ENCODE peak calls at places on chromosome 9, in seven cellular contexts. One of them, this sample, is unnamed.
A peak's percentile ranks its signal among the peaks of the same experiment; 100 is the strongest.

GRCh38 chr9:37369671-37370070 is 52.8 kb upstream of the GRHPR start:
- DNase-seq in CD8-positive, alpha-beta memory T cell: no peak
- DNase-seq in activated CD4-positive, CD25-positive, alpha-beta regulatory T cell treated with anti-CD3 and anti-CD28 coated beads, Interleukin-2, amount 50 U/mL, for 16 hours: no peak
- DNase-seq in stimulated activated CD8-positive, alpha-beta memory T cell treated with anti-CD3 and anti-CD28 coated beads, Interleukin-15, amount 100 ng/mL, for 24 hours: no peak
- DNase-seq in NCI-H2081: no peak
- DNase-seq in adrenal gland: no peak
- DNase-seq in chondrocyte: no peak
- DNase-seq in this sample: no peak

GRCh38 chr9:20312732-20313131 is 309.6 kb downstream of the MLLT3 start:
- DNase-seq in adrenal gland: no peak
- DNase-seq in chondrocyte: no peak
- DNase-seq in CD8-positive, alpha-beta memory T cell: no peak
- DNase-seq in stimulated activated CD8-positive, alpha-beta memory T cell treated with anti-CD3 and anti-CD28 coated beads, Interleukin-15, amount 100 ng/mL, for 24 hours: no peak
- DNase-seq in activated CD4-positive, CD25-positive, alpha-beta regulatory T cell treated with anti-CD3 and anti-CD28 coated beads, Interleukin-2, amount 50 U/mL, for 16 hours: no peak
- DNase-seq in NCI-H2081: no peak
- DNase-seq in this sample: no peak

GRCh38 chr9:93091453-93092081 is 4.5 kb upstream of the CARD19 start:
- DNase-seq in CD8-positive, alpha-beta memory T cell: peak; percentile 55
- DNase-seq in stimulated activated CD8-positive, alpha-beta memory T cell treated with anti-CD3 and anti-CD28 coated beads, Interleukin-15, amount 100 ng/mL, for 24 hours: no peak
- DNase-seq in chondrocyte: peak; percentile 33
- DNase-seq in NCI-H2081: no peak
- DNase-seq in activated CD4-positive, CD25-positive, alpha-beta regulatory T cell treated with anti-CD3 and anti-CD28 coated beads, Interleukin-2, amount 50 U/mL, for 16 hours: no peak
- DNase-seq in adrenal gland: peak; percentile 75
- DNase-seq in this sample: no peak

GRCh38 chr9:72703574-72703973 is 182.2 kb downstream of the TMC1 start:
- DNase-seq in CD8-positive, alpha-beta memory T cell: no peak
- DNase-seq in activated CD4-positive, CD25-positive, alpha-beta regulatory T cell treated with anti-CD3 and anti-CD28 coated beads, Interleukin-2, amount 50 U/mL, for 16 hours: no peak
- DNase-seq in chondrocyte: no peak
- DNase-seq in adrenal gland: no peak
- DNase-seq in NCI-H2081: no peak
- DNase-seq in stimulated activated CD8-positive, alpha-beta memory T cell treated with anti-CD3 and anti-CD28 coated beads, Interleukin-15, amount 100 ng/mL, for 24 hours: no peak
- DNase-seq in this sample: no peak

GRCh38 chr9:130770679-130771442 is 64.2 kb upstream of the ABL1 start:
- DNase-seq in chondrocyte: no peak
- DNase-seq in activated CD4-positive, CD25-positive, alpha-beta regulatory T cell treated with anti-CD3 and anti-CD28 coated beads, Interleukin-2, amount 50 U/mL, for 16 hours: no peak
- DNase-seq in CD8-positive, alpha-beta memory T cell: no peak
- DNase-seq in stimulated activated CD8-positive, alpha-beta memory T cell treated with anti-CD3 and anti-CD28 coated beads, Interleukin-15, amount 100 ng/mL, for 24 hours: no peak
- DNase-seq in NCI-H2081: peak; percentile 61
- DNase-seq in adrenal gland: no peak
- DNase-seq in this sample: no peak

GRCh38 chr9:79360387-79361347 is 211.1 kb upstream of the TLE4 start:
- DNase-seq in CD8-positive, alpha-beta memory T cell: no peak
- DNase-seq in chondrocyte: no peak
- DNase-seq in stimulated activated CD8-positive, alpha-beta memory T cell treated with anti-CD3 and anti-CD28 coated beads, Interleukin-15, amount 100 ng/mL, for 24 hours: no peak
- DNase-seq in activated CD4-positive, CD25-positive, alpha-beta regulatory T cell treated with anti-CD3 and anti-CD28 coated beads, Interleukin-2, amount 50 U/mL, for 16 hours: no peak
- DNase-seq in NCI-H2081: peak; percentile 70
- DNase-seq in adrenal gland: no peak
- DNase-seq in this sample: no peak

GRCh38 chr9:134295101-134295745 is 31.0 kb upstream of the RXRA start:
- DNase-seq in CD8-positive, alpha-beta memory T cell: no peak
- DNase-seq in activated CD4-positive, CD25-positive, alpha-beta regulatory T cell treated with anti-CD3 and anti-CD28 coated beads, Interleukin-2, amount 50 U/mL, for 16 hours: no peak
- DNase-seq in stimulated activated CD8-positive, alpha-beta memory T cell treated with anti-CD3 and anti-CD28 coated beads, Interleukin-15, amount 100 ng/mL, for 24 hours: no peak
- DNase-seq in adrenal gland: no peak
- DNase-seq in chondrocyte: peak; percentile 93
- DNase-seq in NCI-H2081: no peak
- DNase-seq in this sample: no peak

GRCh38 chr9:117247271-117247670 is 167.6 kb downstream of the ASTN2 start:
- DNase-seq in adrenal gland: no peak
- DNase-seq in NCI-H2081: peak; percentile 18
- DNase-seq in CD8-positive, alpha-beta memory T cell: no peak
- DNase-seq in activated CD4-positive, CD25-positive, alpha-beta regulatory T cell treated with anti-CD3 and anti-CD28 coated beads, Interleukin-2, amount 50 U/mL, for 16 hours: no peak
- DNase-seq in stimulated activated CD8-positive, alpha-beta memory T cell treated with anti-CD3 and anti-CD28 coated beads, Interleukin-15, amount 100 ng/mL, for 24 hours: no peak
- DNase-seq in chondrocyte: no peak
- DNase-seq in this sample: no peak

GRCh38 chr9:79674052-79674777 is 102.5 kb downstream of the TLE4 start:
- DNase-seq in chondrocyte: no peak
- DNase-seq in NCI-H2081: no peak
- DNase-seq in adrenal gland: no peak
- DNase-seq in activated CD4-positive, CD25-positive, alpha-beta regulatory T cell treated with anti-CD3 and anti-CD28 coated beads, Interleukin-2, amount 50 U/mL, for 16 hours: no peak
- DNase-seq in CD8-positive, alpha-beta memory T cell: no peak
- DNase-seq in stimulated activated CD8-positive, alpha-beta memory T cell treated with anti-CD3 and anti-CD28 coated beads, Interleukin-15, amount 100 ng/mL, for 24 hours: no peak
- DNase-seq in this sample: no peak

GRCh38 chr9:131366745-131367401 is 27.0 kb upstream of the PRRC2B start:
- DNase-seq in NCI-H2081: no peak
- DNase-seq in CD8-positive, alpha-beta memory T cell: no peak
- DNase-seq in adrenal gland: no peak
- DNase-seq in stimulated activated CD8-positive, alpha-beta memory T cell treated with anti-CD3 and anti-CD28 coated beads, Interleukin-15, amount 100 ng/mL, for 24 hours: no peak
- DNase-seq in activated CD4-positive, CD25-positive, alpha-beta regulatory T cell treated with anti-CD3 and anti-CD28 coated beads, Interleukin-2, amount 50 U/mL, for 16 hours: no peak
- DNase-seq in chondrocyte: no peak
- DNase-seq in this sample: no peak

GRCh38 chr9:137612741-137613142 is 6.1 kb upstream of the EHMT1 start:
- DNase-seq in CD8-positive, alpha-beta memory T cell: no peak
- DNase-seq in stimulated activated CD8-positive, alpha-beta memory T cell treated with anti-CD3 and anti-CD28 coated beads, Interleukin-15, amount 100 ng/mL, for 24 hours: no peak
- DNase-seq in activated CD4-positive, CD25-positive, alpha-beta regulatory T cell treated with anti-CD3 and anti-CD28 coated beads, Interleukin-2, amount 50 U/mL, for 16 hours: no peak
- DNase-seq in NCI-H2081: no peak
- DNase-seq in adrenal gland: no peak
- DNase-seq in chondrocyte: no peak
- DNase-seq in this sample: no peak

GRCh38 chr9:87267251-87267679 is 230.4 kb upstream of the DAPK1 start:
- DNase-seq in NCI-H2081: no peak
- DNase-seq in stimulated activated CD8-positive, alpha-beta memory T cell treated with anti-CD3 and anti-CD28 coated beads, Interleukin-15, amount 100 ng/mL, for 24 hours: no peak
- DNase-seq in activated CD4-positive, CD25-positive, alpha-beta regulatory T cell treated with anti-CD3 and anti-CD28 coated beads, Interleukin-2, amount 50 U/mL, for 16 hours: no peak
- DNase-seq in CD8-positive, alpha-beta memory T cell: no peak
- DNase-seq in adrenal gland: no peak
- DNase-seq in chondrocyte: no peak
- DNase-seq in this sample: no peak

GRCh38 chr9:14350766-14351165 is 36.8 kb upstream of the NFIB start:
- DNase-seq in chondrocyte: no peak
- DNase-seq in NCI-H2081: no peak
- DNase-seq in CD8-positive, alpha-beta memory T cell: no peak
- DNase-seq in activated CD4-positive, CD25-positive, alpha-beta regulatory T cell treated with anti-CD3 and anti-CD28 coated beads, Interleukin-2, amount 50 U/mL, for 16 hours: no peak
- DNase-seq in adrenal gland: no peak
- DNase-seq in stimulated activated CD8-positive, alpha-beta memory T cell treated with anti-CD3 and anti-CD28 coated beads, Interleukin-15, amount 100 ng/mL, for 24 hours: no peak
- DNase-seq in this sample: no peak

GRCh38 chr9:25678147-25678666 is at the start of gene TUSC1:
- DNase-seq in stimulated activated CD8-positive, alpha-beta memory T cell treated with anti-CD3 and anti-CD28 coated beads, Interleukin-15, amount 100 ng/mL, for 24 hours: no peak
- DNase-seq in activated CD4-positive, CD25-positive, alpha-beta regulatory T cell treated with anti-CD3 and anti-CD28 coated beads, Interleukin-2, amount 50 U/mL, for 16 hours: no peak
- DNase-seq in NCI-H2081: peak; percentile 97
- DNase-seq in adrenal gland: peak; percentile 92
- DNase-seq in CD8-positive, alpha-beta memory T cell: no peak
- DNase-seq in chondrocyte: no peak
- DNase-seq in this sample: no peak

GRCh38 chr9:111924281-111924680 is 27.7 kb downstream of the UGCG start:
- DNase-seq in stimulated activated CD8-positive, alpha-beta memory T cell treated with anti-CD3 and anti-CD28 coated beads, Interleukin-15, amount 100 ng/mL, for 24 hours: no peak
- DNase-seq in CD8-positive, alpha-beta memory T cell: no peak
- DNase-seq in activated CD4-positive, CD25-positive, alpha-beta regulatory T cell treated with anti-CD3 and anti-CD28 coated beads, Interleukin-2, amount 50 U/mL, for 16 hours: no peak
- DNase-seq in NCI-H2081: no peak
- DNase-seq in adrenal gland: no peak
- DNase-seq in chondrocyte: no peak
- DNase-seq in this sample: no peak

GRCh38 chr9:73149371-73150067 is 2.1 kb upstream of the ANXA1 start:
- DNase-seq in NCI-H2081: peak; percentile 18
- DNase-seq in activated CD4-positive, CD25-positive, alpha-beta regulatory T cell treated with anti-CD3 and anti-CD28 coated beads, Interleukin-2, amount 50 U/mL, for 16 hours: no peak
- DNase-seq in CD8-positive, alpha-beta memory T cell: peak; percentile 49
- DNase-seq in adrenal gland: no peak
- DNase-seq in stimulated activated CD8-positive, alpha-beta memory T cell treated with anti-CD3 and anti-CD28 coated beads, Interleukin-15, amount 100 ng/mL, for 24 hours: no peak
- DNase-seq in chondrocyte: no peak
- DNase-seq in this sample: no peak

GRCh38 chr9:130354378-130354777 is 88.8 kb downstream of the HMCN2 start:
- DNase-seq in activated CD4-positive, CD25-positive, alpha-beta regulatory T cell treated with anti-CD3 and anti-CD28 coated beads, Interleukin-2, amount 50 U/mL, for 16 hours: no peak
- DNase-seq in NCI-H2081: no peak
- DNase-seq in stimulated activated CD8-positive, alpha-beta memory T cell treated with anti-CD3 and anti-CD28 coated beads, Interleukin-15, amount 100 ng/mL, for 24 hours: no peak
- DNase-seq in CD8-positive, alpha-beta memory T cell: no peak
- DNase-seq in adrenal gland: no peak
- DNase-seq in chondrocyte: no peak
- DNase-seq in this sample: no peak

GRCh38 chr9:125137200-125137599 is 6.1 kb downstream of the SCAI start:
- DNase-seq in chondrocyte: no peak
- DNase-seq in CD8-positive, alpha-beta memory T cell: no peak
- DNase-seq in activated CD4-positive, CD25-positive, alpha-beta regulatory T cell treated with anti-CD3 and anti-CD28 coated beads, Interleukin-2, amount 50 U/mL, for 16 hours: no peak
- DNase-seq in stimulated activated CD8-positive, alpha-beta memory T cell treated with anti-CD3 and anti-CD28 coated beads, Interleukin-15, amount 100 ng/mL, for 24 hours: no peak
- DNase-seq in adrenal gland: no peak
- DNase-seq in NCI-H2081: no peak
- DNase-seq in this sample: no peak

GRCh38 chr9:124285903-124286291 is 28.1 kb downstream of the NEK6 start:
- DNase-seq in CD8-positive, alpha-beta memory T cell: peak; percentile 54
- DNase-seq in NCI-H2081: no peak
- DNase-seq in chondrocyte: no peak
- DNase-seq in adrenal gland: peak; percentile 79
- DNase-seq in stimulated activated CD8-positive, alpha-beta memory T cell treated with anti-CD3 and anti-CD28 coated beads, Interleukin-15, amount 100 ng/mL, for 24 hours: peak; percentile 14
- DNase-seq in activated CD4-positive, CD25-positive, alpha-beta regulatory T cell treated with anti-CD3 and anti-CD28 coated beads, Interleukin-2, amount 50 U/mL, for 16 hours: peak; percentile 22
- DNase-seq in this sample: no peak

GRCh38 chr9:110969971-110970381 is 68.3 kb downstream of the LPAR1 start:
- DNase-seq in chondrocyte: no peak
- DNase-seq in adrenal gland: no peak
- DNase-seq in NCI-H2081: no peak
- DNase-seq in activated CD4-positive, CD25-positive, alpha-beta regulatory T cell treated with anti-CD3 and anti-CD28 coated beads, Interleukin-2, amount 50 U/mL, for 16 hours: no peak
- DNase-seq in stimulated activated CD8-positive, alpha-beta memory T cell treated with anti-CD3 and anti-CD28 coated beads, Interleukin-15, amount 100 ng/mL, for 24 hours: no peak
- DNase-seq in CD8-positive, alpha-beta memory T cell: no peak
- DNase-seq in this sample: no peak

GRCh38 chr9:87678650-87679355 is 47.1 kb upstream of the CTSL start:
- DNase-seq in activated CD4-positive, CD25-positive, alpha-beta regulatory T cell treated with anti-CD3 and anti-CD28 coated beads, Interleukin-2, amount 50 U/mL, for 16 hours: no peak
- DNase-seq in adrenal gland: peak; percentile 60
- DNase-seq in CD8-positive, alpha-beta memory T cell: no peak
- DNase-seq in NCI-H2081: peak; percentile 62
- DNase-seq in chondrocyte: no peak
- DNase-seq in stimulated activated CD8-positive, alpha-beta memory T cell treated with anti-CD3 and anti-CD28 coated beads, Interleukin-15, amount 100 ng/mL, for 24 hours: no peak
- DNase-seq in this sample: no peak

GRCh38 chr9:110156902-110157301 is 51.1 kb downstream of the C9orf152 start:
- DNase-seq in activated CD4-positive, CD25-positive, alpha-beta regulatory T cell treated with anti-CD3 and anti-CD28 coated beads, Interleukin-2, amount 50 U/mL, for 16 hours: peak; percentile 1
- DNase-seq in NCI-H2081: no peak
- DNase-seq in adrenal gland: no peak
- DNase-seq in CD8-positive, alpha-beta memory T cell: peak; percentile 46
- DNase-seq in chondrocyte: no peak
- DNase-seq in stimulated activated CD8-positive, alpha-beta memory T cell treated with anti-CD3 and anti-CD28 coated beads, Interleukin-15, amount 100 ng/mL, for 24 hours: no peak
- DNase-seq in this sample: peak; percentile 31

GRCh38 chr9:134505032-134505431 is 136.6 kb upstream of the COL5A1 start:
- DNase-seq in activated CD4-positive, CD25-positive, alpha-beta regulatory T cell treated with anti-CD3 and anti-CD28 coated beads, Interleukin-2, amount 50 U/mL, for 16 hours: no peak
- DNase-seq in adrenal gland: no peak
- DNase-seq in CD8-positive, alpha-beta memory T cell: no peak
- DNase-seq in chondrocyte: no peak
- DNase-seq in stimulated activated CD8-positive, alpha-beta memory T cell treated with anti-CD3 and anti-CD28 coated beads, Interleukin-15, amount 100 ng/mL, for 24 hours: no peak
- DNase-seq in NCI-H2081: no peak
- DNase-seq in this sample: no peak

GRCh38 chr9:121266906-121267650 is 884 bp upstream of the GSN start:
- DNase-seq in NCI-H2081: peak; percentile 11
- DNase-seq in chondrocyte: no peak
- DNase-seq in adrenal gland: no peak
- DNase-seq in CD8-positive, alpha-beta memory T cell: no peak
- DNase-seq in activated CD4-positive, CD25-positive, alpha-beta regulatory T cell treated with anti-CD3 and anti-CD28 coated beads, Interleukin-2, amount 50 U/mL, for 16 hours: no peak
- DNase-seq in stimulated activated CD8-positive, alpha-beta memory T cell treated with anti-CD3 and anti-CD28 coated beads, Interleukin-15, amount 100 ng/mL, for 24 hours: no peak
- DNase-seq in this sample: no peak

GRCh38 chr9:137648396-137648795 is 29.6 kb downstream of the EHMT1 start:
- DNase-seq in CD8-positive, alpha-beta memory T cell: no peak
- DNase-seq in NCI-H2081: no peak
- DNase-seq in stimulated activated CD8-positive, alpha-beta memory T cell treated with anti-CD3 and anti-CD28 coated beads, Interleukin-15, amount 100 ng/mL, for 24 hours: no peak
- DNase-seq in chondrocyte: peak; percentile 3
- DNase-seq in activated CD4-positive, CD25-positive, alpha-beta regulatory T cell treated with anti-CD3 and anti-CD28 coated beads, Interleukin-2, amount 50 U/mL, for 16 hours: no peak
- DNase-seq in adrenal gland: no peak
- DNase-seq in this sample: no peak

GRCh38 chr9:38103340-38103739 is 34.3 kb upstream of the SHB start:
- DNase-seq in adrenal gland: no peak
- DNase-seq in CD8-positive, alpha-beta memory T cell: no peak
- DNase-seq in activated CD4-positive, CD25-positive, alpha-beta regulatory T cell treated with anti-CD3 and anti-CD28 coated beads, Interleukin-2, amount 50 U/mL, for 16 hours: no peak
- DNase-seq in stimulated activated CD8-positive, alpha-beta memory T cell treated with anti-CD3 and anti-CD28 coated beads, Interleukin-15, amount 100 ng/mL, for 24 hours: no peak
- DNase-seq in chondrocyte: no peak
- DNase-seq in NCI-H2081: no peak
- DNase-seq in this sample: no peak

GRCh38 chr9:127877566-127877998 is at the start of gene AK1:
- DNase-seq in stimulated activated CD8-positive, alpha-beta memory T cell treated with anti-CD3 and anti-CD28 coated beads, Interleukin-15, amount 100 ng/mL, for 24 hours: no peak
- DNase-seq in CD8-positive, alpha-beta memory T cell: no peak
- DNase-seq in NCI-H2081: peak; percentile 71
- DNase-seq in activated CD4-positive, CD25-positive, alpha-beta regulatory T cell treated with anti-CD3 and anti-CD28 coated beads, Interleukin-2, amount 50 U/mL, for 16 hours: no peak
- DNase-seq in chondrocyte: no peak
- DNase-seq in adrenal gland: peak; percentile 78
- DNase-seq in this sample: no peak

GRCh38 chr9:96141666-96142065 is 160.3 kb downstream of the HSD17B3 start:
- DNase-seq in adrenal gland: no peak
- DNase-seq in activated CD4-positive, CD25-positive, alpha-beta regulatory T cell treated with anti-CD3 and anti-CD28 coated beads, Interleukin-2, amount 50 U/mL, for 16 hours: no peak
- DNase-seq in NCI-H2081: no peak
- DNase-seq in stimulated activated CD8-positive, alpha-beta memory T cell treated with anti-CD3 and anti-CD28 coated beads, Interleukin-15, amount 100 ng/mL, for 24 hours: no peak
- DNase-seq in CD8-positive, alpha-beta memory T cell: no peak
- DNase-seq in chondrocyte: no peak
- DNase-seq in this sample: peak; percentile 8

GRCh38 chr9:136052433-136052880 is 42.6 kb downstream of the NACC2 start:
- DNase-seq in activated CD4-positive, CD25-positive, alpha-beta regulatory T cell treated with anti-CD3 and anti-CD28 coated beads, Interleukin-2, amount 50 U/mL, for 16 hours: no peak
- DNase-seq in chondrocyte: peak; percentile 93
- DNase-seq in adrenal gland: no peak
- DNase-seq in NCI-H2081: no peak
- DNase-seq in stimulated activated CD8-positive, alpha-beta memory T cell treated with anti-CD3 and anti-CD28 coated beads, Interleukin-15, amount 100 ng/mL, for 24 hours: no peak
- DNase-seq in CD8-positive, alpha-beta memory T cell: no peak
- DNase-seq in this sample: no peak

GRCh38 chr9:129875687-129876395 is 40.6 kb downstream of the USP20 start:
- DNase-seq in activated CD4-positive, CD25-positive, alpha-beta regulatory T cell treated with anti-CD3 and anti-CD28 coated beads, Interleukin-2, amount 50 U/mL, for 16 hours: no peak
- DNase-seq in chondrocyte: no peak
- DNase-seq in CD8-positive, alpha-beta memory T cell: no peak
- DNase-seq in NCI-H2081: no peak
- DNase-seq in stimulated activated CD8-positive, alpha-beta memory T cell treated with anti-CD3 and anti-CD28 coated beads, Interleukin-15, amount 100 ng/mL, for 24 hours: no peak
- DNase-seq in adrenal gland: no peak
- DNase-seq in this sample: no peak

GRCh38 chr9:127796225-127796813 is 6.4 kb upstream of the FPGS start:
- DNase-seq in chondrocyte: no peak
- DNase-seq in adrenal gland: peak; percentile 92
- DNase-seq in activated CD4-positive, CD25-positive, alpha-beta regulatory T cell treated with anti-CD3 and anti-CD28 coated beads, Interleukin-2, amount 50 U/mL, for 16 hours: no peak
- DNase-seq in NCI-H2081: no peak
- DNase-seq in CD8-positive, alpha-beta memory T cell: no peak
- DNase-seq in stimulated activated CD8-positive, alpha-beta memory T cell treated with anti-CD3 and anti-CD28 coated beads, Interleukin-15, amount 100 ng/mL, for 24 hours: no peak
- DNase-seq in this sample: no peak

GRCh38 chr9:109476781-109477268 is 21.3 kb downstream of the PTPN3 start:
- DNase-seq in CD8-positive, alpha-beta memory T cell: no peak
- DNase-seq in chondrocyte: no peak
- DNase-seq in activated CD4-positive, CD25-positive, alpha-beta regulatory T cell treated with anti-CD3 and anti-CD28 coated beads, Interleukin-2, amount 50 U/mL, for 16 hours: no peak
- DNase-seq in adrenal gland: no peak
- DNase-seq in NCI-H2081: peak; percentile 41
- DNase-seq in stimulated activated CD8-positive, alpha-beta memory T cell treated with anti-CD3 and anti-CD28 coated beads, Interleukin-15, amount 100 ng/mL, for 24 hours: no peak
- DNase-seq in this sample: no peak

This sample was measured in NK-92 treated with Interleukin-12 subunit alpha and Interleukin-12 subunit beta, amount 100 ng/mL, for 24 hours.